ENCODE peak calls at places on chromosomes 3 and 15, in nine cellular contexts. B is fibroblast of mammary gland; D is AG04450; M is Calu3; P is brain microvascular endothelial cell; Q is testis; H is activated CD8-positive, alpha-beta T cell treated with anti-CD3 and anti-CD28 coated beads for 36 hours; R is body of pancreas; S is hepatocyte. I is an unnamed sample.

GRCh38 chr3:35737080-35737479 is 97.8 kb downstream of the ARPP21 start:
- DNase-seq in B (no peak), D (no peak), M (no peak), P (no peak), Q (no peak), H (no peak), R (no peak), S (no peak), I (no peak)

GRCh38 chr15:88894348-88894818 is 961 bp downstream of the HAPLN3 start:
- DNase-seq in B (peak; percentile 38), D (no peak), M (peak; percentile 94), P (no peak), Q (peak; percentile 69), H (peak; percentile 91), R (peak; percentile 50), S (peak; percentile 85), I (peak; percentile 42)

GRCh38 chr3:73469331-73469730 is 155.4 kb downstream of the PDZRN3 start:
- DNase-seq in B (peak; percentile 26), D (no peak), M (no peak), P (no peak), Q (no peak), H (no peak), R (no peak), S (no peak), I (no peak)

GRCh38 chr15:26097216-26097615 is 234.1 kb upstream of the ATP10A start:
- DNase-seq in B (no peak), D (no peak), M (no peak), P (no peak), Q (no peak), H (no peak), R (no peak), S (no peak), I (no peak)

GRCh38 chr15:101654191-101654590 is 2.0 kb upstream of the TM2D3 start:
- DNase-seq in B (no peak), D (no peak), M (no peak), P (no peak), Q (no peak), H (peak; percentile 14), R (no peak), S (no peak), I (no peak)

GRCh38 chr3:27708246-27708645 is 13.9 kb downstream of the EOMES start:
- DNase-seq in B (no peak), D (no peak), M (no peak), P (no peak), Q (no peak), H (no peak), R (no peak), S (no peak), I (no peak)

GRCh38 chr15:52100807-52101206 is 11.8 kb downstream of the BCL2L10 start:
- DNase-seq in B (peak; percentile 98), D (peak; percentile 74), M (peak; percentile 72), P (peak; percentile 97), Q (peak; percentile 38), H (no peak), R (peak; percentile 73), S (peak; percentile 66), I (no peak)

GRCh38 chr3:26089249-26089648 is 299.4 kb downstream of the OXSM start:
- DNase-seq in B (no peak), D (no peak), M (no peak), P (no peak), Q (no peak), H (no peak), R (no peak), S (no peak), I (no peak)

GRCh38 chr15:80844011-80844732 is 65.0 kb downstream of the CEMIP start:
- DNase-seq in B (peak; percentile 56), D (peak; percentile 20), M (peak; percentile 60), P (peak; percentile 35), Q (no peak), H (no peak), R (no peak), S (no peak), I (no peak)

GRCh38 chr3:124600765-124601164 is 129.5 kb upstream of the UMPS start:
- DNase-seq in B (peak; percentile 42), D (no peak), M (no peak), P (no peak), Q (no peak), H (no peak), R (no peak), S (no peak), I (no peak)

GRCh38 chr3:139634236-139634635 is 43.5 kb downstream of the NMNAT3 start:
- DNase-seq in B (no peak), D (no peak), M (no peak), P (no peak), Q (no peak), H (no peak), R (no peak), S (peak; percentile 9), I (no peak)

GRCh38 chr3:14550651-14551611 is 10.8 kb upstream of the GRIP2 start:
- DNase-seq in B (peak; percentile 12), D (no peak), M (no peak), P (no peak), Q (no peak), H (no peak), R (no peak), S (no peak), I (no peak)

GRCh38 chr3:14547693-14548092 is 7.6 kb upstream of the GRIP2 start:
- DNase-seq in B (no peak), D (no peak), M (no peak), P (no peak), Q (no peak), H (no peak), R (no peak), S (peak; percentile 58), I (no peak)

GRCh38 chr3:14550181-14550580 is 10.0 kb upstream of the GRIP2 start:
- DNase-seq in B (no peak), D (no peak), M (no peak), P (no peak), Q (no peak), H (no peak), R (no peak), S (no peak), I (no peak)

GRCh38 chr3:14548321-14548729 is 8.2 kb upstream of the GRIP2 start:
- DNase-seq in B (peak; percentile 56), D (peak; percentile 33), M (peak; percentile 59), P (peak; percentile 65), Q (peak; percentile 86), H (peak; percentile 64), R (peak; percentile 62), S (peak; percentile 78), I (no peak)

GRCh38 chr3:14549256-14549931 is 9.3 kb upstream of the GRIP2 start:
- DNase-seq in B (peak; percentile 23), D (no peak), M (no peak), P (peak; percentile 13), Q (no peak), H (no peak), R (no peak), S (no peak), I (no peak)
- TF ChIP-seq CTCF in B (peak; percentile 9), D (peak; percentile 47), M (peak; percentile 6), P (peak; percentile 53), Q (peak; percentile 24), H (no peak), R (no peak), S (peak; percentile 10), I (no peak)

DNA sequence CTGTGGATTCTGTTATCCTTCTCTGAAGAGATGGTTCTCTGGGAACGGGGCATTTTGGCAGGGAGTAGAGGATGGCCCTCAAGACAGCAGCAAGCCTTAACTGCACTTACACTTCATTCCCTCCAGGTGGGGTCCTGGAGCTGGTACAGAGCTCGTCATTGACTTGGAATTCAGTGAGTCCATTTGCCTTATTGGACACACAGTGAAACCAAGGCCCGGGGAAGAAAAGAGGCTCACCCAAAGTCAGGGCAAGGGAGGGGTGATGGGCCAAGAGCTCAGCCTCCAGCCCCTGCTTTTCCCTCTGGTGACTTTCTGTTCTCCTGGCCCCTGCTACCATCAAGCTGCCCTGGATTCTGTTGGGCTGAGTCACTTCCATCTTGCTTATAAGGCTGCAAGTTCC is 125.6 kb downstream of the ETFA start:
- DNase-seq in B (peak; percentile 84), D (peak; percentile 26), M (peak; percentile 63), P (peak; percentile 68), Q (no peak), H (peak; percentile 31), R (no peak), S (peak; percentile 54), I (no peak)
- TF ChIP-seq CTCF in B (peak; percentile 73), D (peak; percentile 64), M (peak; percentile 77), P (peak; percentile 87), Q (no peak), H (peak; percentile 69), R (no peak), S (peak; percentile 42), I (no peak)

GRCh38 chr3:62559831-62560445 is 186.6 kb upstream of the FEZF2 start:
- DNase-seq in B (peak; percentile 79), D (peak; percentile 11), M (no peak), P (peak; percentile 8), Q (no peak), H (no peak), R (no peak), S (peak; percentile 39), I (no peak)
- TF ChIP-seq CTCF in B (peak; percentile 67), D (peak; percentile 62), M (no peak), P (peak; percentile 64), Q (peak; percentile 32), H (peak; percentile 16), R (no peak), S (peak; percentile 70), I (no peak)

GRCh38 chr3:151383111-151383510 is 1.4 kb downstream of the P2RY12 start:
- DNase-seq in B (no peak), D (no peak), M (no peak), P (no peak), Q (no peak), H (no peak), R (no peak), S (no peak), I (no peak)

GRCh38 chr3:151382671-151383070 is 1.9 kb downstream of the P2RY12 start:
- DNase-seq in B (no peak), D (no peak), M (no peak), P (no peak), Q (no peak), H (no peak), R (no peak), S (peak; percentile 15), I (no peak)

GRCh38 chr3:151377768-151378385 is 6.7 kb downstream of the P2RY12 start:
- DNase-seq in B (no peak), D (no peak), M (no peak), P (no peak), Q (no peak), H (no peak), R (no peak), S (no peak), I (no peak)

GRCh38 chr3:151383956-151384355 is 597 bp downstream of the P2RY12 start:
- DNase-seq in B (peak; percentile 47), D (no peak), M (no peak), P (no peak), Q (no peak), H (no peak), R (no peak), S (no peak), I (no peak)

DNA sequence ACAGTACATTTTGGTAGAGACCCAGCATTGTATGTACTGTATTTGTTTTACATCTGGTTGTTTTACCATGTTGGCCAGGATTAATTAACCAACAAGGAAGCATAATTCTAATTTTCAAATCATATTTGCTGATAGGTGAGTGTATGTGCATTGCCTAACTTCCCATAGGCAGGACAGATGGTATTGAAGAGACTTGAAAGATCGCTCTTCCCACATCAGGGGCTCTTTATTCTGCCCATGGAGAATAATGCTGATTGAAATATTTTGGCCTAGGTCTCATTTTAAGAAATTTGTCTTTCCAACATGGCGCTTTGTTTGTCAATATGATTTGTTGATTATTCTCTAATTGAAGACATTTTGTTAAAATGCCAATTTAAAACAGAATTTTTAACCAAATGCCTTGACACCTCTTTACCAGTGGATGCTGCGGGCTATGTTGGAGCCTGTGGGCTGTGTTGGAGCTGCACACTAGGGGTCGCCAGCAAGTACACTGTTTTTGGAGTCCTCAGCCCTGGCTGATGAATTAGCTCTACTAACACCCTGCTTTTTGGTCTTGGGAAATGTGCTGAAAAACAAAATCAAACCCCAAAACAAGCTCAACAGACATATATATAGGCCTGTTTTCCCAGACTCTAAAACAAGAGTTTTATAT is 5.3 kb downstream of the P2RY12 start:
- DNase-seq in B (peak; percentile 25), D (no peak), M (peak; percentile 63), P (peak; percentile 33), Q (peak; percentile 26), H (peak; percentile 32), R (no peak), S (peak; percentile 45), I (no peak)
- TF ChIP-seq CTCF in B (peak; percentile 76), D (peak; percentile 80), M (peak; percentile 77), P (peak; percentile 94), Q (no peak), H (no peak), R (no peak), S (peak; percentile 57), I (no peak)

I was measured in natural killer cell.